ENCODE peak calls at places on chromosomes 1 and 21, in four cellular contexts. W is right lobe of liver, T is ovary, V is upper lobe of left lung. B is an unnamed sample.

GRCh38 chr1:112464501-112464900 is 44.3 kb upstream of the WNT2B start:
- DNase-seq in V (peak), W (no peak), T (no peak), B (no peak)

GRCh38 chr21:26783801-26784200 is 61.4 kb downstream of the ADAMTS1 start:
- DNase-seq in V (no peak), T (no peak), W (no peak), B (no peak)

GRCh38 chr1:224459051-224459450 is 24.5 kb upstream of the WDR26 start:
- DNase-seq in V (peak), T (no peak), W (no peak), B (no peak)

GRCh38 chr1:155466996-155467395 is 95.6 kb downstream of the ASH1L start:
- DNase-seq in T (no peak), V (no peak), W (no peak), B (no peak)

GRCh38 chr21:16983425-16983824 is 529.4 kb upstream of the CXADR start:
- DNase-seq in W (no peak), V (no peak), T (no peak), B (no peak)

GRCh38 chr1:218414060-218414728 is 69.1 kb downstream of the TGFB2 start:
- DNase-seq in V (no peak), W (no peak), T (no peak), B (no peak)

GRCh38 chr21:33659550-33659949 is 17.2 kb downstream of the ITSN1 start:
- DNase-seq in V (no peak), W (no peak), T (no peak), B (no peak)

GRCh38 chr1:111364690-111365089 is 62.8 kb downstream of the OVGP1 start:
- DNase-seq in T (no peak), W (no peak), V (no peak), B (no peak)

GRCh38 chr1:240598602-240599001 is 13.4 kb downstream of the GREM2 start:
- DNase-seq in V (no peak), T (no peak), W (no peak), B (no peak)

GRCh38 chr1:99886841-99887240 is 36.7 kb downstream of the AGL start:
- DNase-seq in V (no peak), T (no peak), W (no peak), B (no peak)

GRCh38 chr1:160742428-160743127 is 3.5 kb downstream of the SLAMF7 start:
- DNase-seq in W (no peak), T (no peak), V (no peak), B (no peak)

GRCh38 chr1:195934839-195935557 is 673.2 kb downstream of the KCNT2 start:
- DNase-seq in T (no peak), V (no peak), W (no peak), B (no peak)

GRCh38 chr1:21914880-21915640 is 22.1 kb downstream of the HSPG2 start:
- DNase-seq in T (no peak), W (no peak), V (no peak), B (no peak)
- TF ChIP-seq POLR2A in T (no peak), W (no peak), V (no peak), B (no peak)

GRCh38 chr1:94015489-94015817 is 105.5 kb downstream of the ABCA4 start:
- DNase-seq in V (no peak), T (no peak), W (no peak), B (no peak)

GRCh38 chr1:94014087-94014486 is 104.9 kb upstream of the GCLM start:
- DNase-seq in W (no peak), T (no peak), V (no peak), B (no peak)

GRCh38 chr1:94014635-94015488 is 105.6 kb upstream of the GCLM start:
- DNase-seq in W (no peak), T (no peak), V (no peak), B (no peak)

GRCh38 chr1:94019327-94019726 is 101.6 kb downstream of the ABCA4 start:
- DNase-seq in V (no peak), T (no peak), W (no peak), B (no peak)

GRCh38 chr1:94017155-94017829 is 103.7 kb downstream of the ABCA4 start:
- DNase-seq in T (no peak), W (no peak), V (no peak), B (no peak)
- TF ChIP-seq POLR2A in T (no peak), W (no peak), V (no peak), B (no peak)

GRCh38 chr1:204151562-204152309 is at the start of gene ETNK2:
- DNase-seq in V (peak), W (peak), T (peak), B (peak)
- TF ChIP-seq POLR2A in V (no peak), W (peak), T (peak), B (no peak)

GRCh38 chr1:89659322-89660061 is 26.6 kb downstream of the LRRC8C start:
- DNase-seq in W (no peak), T (no peak), V (no peak), B (no peak)
- TF ChIP-seq POLR2A in W (no peak), T (no peak), V (no peak), B (no peak)

GRCh38 chr1:92842082-92843045 is 10.5 kb downstream of the RPL5 start:
- DNase-seq in W (no peak), V (no peak), T (no peak), B (no peak)
- TF ChIP-seq POLR2A in W (no peak), V (no peak), T (no peak), B (no peak)

GRCh38 chr1:58816072-58816746 is 32.4 kb upstream of the JUN start:
- DNase-seq in T (peak), W (peak), V (peak), B (peak)
- TF ChIP-seq POLR2A in T (peak), W (peak), V (no peak), B (peak)

DNA sequence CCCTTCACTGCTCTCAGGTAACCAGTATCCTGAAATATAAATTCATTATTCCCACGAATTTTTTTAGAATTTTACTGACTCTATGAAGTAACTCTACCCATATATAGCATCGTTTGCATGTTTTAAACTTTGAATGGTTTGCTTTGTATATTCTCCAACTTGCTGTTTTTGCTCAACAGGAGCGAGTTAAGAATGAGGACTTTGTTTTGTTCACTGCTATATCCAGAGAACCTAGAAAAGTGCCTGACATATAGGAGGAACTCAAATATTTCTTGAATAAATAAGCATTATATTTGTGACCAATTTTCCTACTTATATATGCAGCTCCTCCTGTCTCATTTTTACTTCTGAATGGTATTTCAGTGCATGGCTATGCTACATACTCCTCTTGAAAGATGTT is 43.4 kb downstream of the NUF2 start:
- DNase-seq in V (no peak), W (no peak), T (no peak), B (no peak)
- TF ChIP-seq POLR2A in V (no peak), W (no peak), T (no peak), B (no peak)

GRCh38 chr1:145826030-145826429 is 2.0 kb downstream of the POLR3C start:
- DNase-seq in W (no peak), V (no peak), T (no peak), B (no peak)

GRCh38 chr1:145827966-145828365 is 4.0 kb downstream of the POLR3C start:
- DNase-seq in T (no peak), V (no peak), W (no peak), B (no peak)

GRCh38 chr1:145824499-145824842 is 471 bp downstream of the POLR3C start:
- DNase-seq in T (no peak), W (no peak), V (no peak), B (no peak)

GRCh38 chr1:145828368-145829016 is 4.5 kb downstream of the POLR3C start:
- DNase-seq in W (no peak), T (no peak), V (no peak), B (no peak)

GRCh38 chr1:145823565-145824498 is at the start of the genes POLR3C and RNF115:
- DNase-seq in T (peak), W (peak), V (peak), B (peak)
- TF ChIP-seq POLR2A in T (peak), W (peak), V (no peak), B (peak)

GRCh38 chr1:29236993-29237905 is 927 bp downstream of the PTPRU start:
- DNase-seq in T (peak), W (peak), V (peak), B (no peak)
- TF ChIP-seq POLR2A in T (no peak), W (peak), V (no peak), B (no peak)